ENCODE peak calls at places on chromosome 17, in four cellular contexts. S, J, P and Q are unnamed samples.

GRCh38 chr17:77332034-77332971 is 191.5 kb downstream of the SEC14L1 start:
- DNase-seq in J (no peak), S (no peak), P (no peak), Q (no peak)

GRCh38 chr17:45108595-45109521 is 23.5 kb downstream of the PLCD3 start:
- DNase-seq in S (no peak), J (no peak), P (no peak), Q (no peak)

GRCh38 chr17:323181-323580 is 29.4 kb downstream of the RPH3AL start:
- DNase-seq in P (no peak), S (no peak), J (no peak), Q (no peak)

GRCh38 chr17:76667786-76668453 is 24.4 kb upstream of the ST6GALNAC1 start:
- DNase-seq in P (no peak), J (no peak), S (no peak), Q (peak; percentile 45)

GRCh38 chr17:32281011-32281451 is 15.4 kb downstream of the RHBDL3 start:
- DNase-seq in J (no peak), S (no peak), P (no peak), Q (no peak)

GRCh38 chr17:74224959-74225725 is 11.8 kb downstream of the TTYH2 start:
- DNase-seq in S (no peak), J (no peak), P (no peak), Q (no peak)

GRCh38 chr17:48244121-48244711 is 136.7 kb downstream of the SNX11 start:
- DNase-seq in S (no peak), J (no peak), P (peak; percentile 34), Q (no peak)

GRCh38 chr17:76414334-76415295 is 30.2 kb downstream of the SPHK1 start:
- DNase-seq in P (no peak), S (no peak), J (no peak), Q (peak; percentile 93)

GRCh38 chr17:57948555-57949420 is 6.4 kb downstream of the CUEDC1 start:
- DNase-seq in S (no peak), P (peak; percentile 96), J (peak; percentile 91), Q (no peak)